ENCODE peak calls at places on chromosomes 12 and 14, in six cellular contexts. R is thoracic aorta; C is neuronal stem cell; L is PC-3; D is heart left ventricle; S is CD8-positive, alpha-beta memory T cell. Z is an unnamed sample.

GRCh38 chr12:130014485-130014807 is 110.6 kb upstream of the TMEM132D start:
- DNase-seq in C (peak; percentile 14), D (no peak), S (no peak), R (no peak), L (no peak), Z (no peak)

GRCh38 chr12:50271724-50272247 is 11.5 kb downstream of the LIMA1 start:
- DNase-seq in D (no peak), R (no peak), C (no peak), S (no peak), L (no peak), Z (no peak)

GRCh38 chr12:65937181-65937641 is 112.9 kb downstream of the HMGA2 start:
- DNase-seq in C (no peak), R (no peak), L (no peak), S (no peak), D (no peak), Z (no peak)

GRCh38 chr12:109098142-109098652 is 800 bp downstream of the UNG start:
- DNase-seq in C (no peak), L (peak; percentile 39), D (peak; percentile 82), R (no peak), S (peak; percentile 42), Z (peak; percentile 61)

GRCh38 chr14:63800651-63801385 is 52.0 kb upstream of the SYNE2 start:
- DNase-seq in D (no peak), R (no peak), S (no peak), C (no peak), L (peak; percentile 19), Z (no peak)

GRCh38 chr12:93699271-93700141 is 22.3 kb downstream of the CRADD start:
- DNase-seq in L (peak; percentile 84), D (no peak), C (no peak), S (no peak), R (no peak), Z (no peak)

GRCh38 chr14:51750542-51750941 is 98.8 kb downstream of the FRMD6 start:
- DNase-seq in C (no peak), D (no peak), R (no peak), S (no peak), L (no peak), Z (no peak)

GRCh38 chr12:27822076-27822712 is 42.2 kb upstream of the MANSC4 start:
- DNase-seq in R (no peak), L (peak; percentile 99), S (peak; percentile 36), C (no peak), D (no peak), Z (no peak)

GRCh38 chr14:70281938-70282337 is 77.5 kb downstream of the COX16 start:
- DNase-seq in C (no peak), R (no peak), L (no peak), D (no peak), S (no peak), Z (no peak)

GRCh38 chr12:105189293-105189692 is 46.7 kb downstream of the APPL2 start:
- DNase-seq in R (no peak), C (no peak), L (no peak), D (no peak), S (no peak), Z (no peak)

GRCh38 chr12:56565510-56566101 is 44.0 kb downstream of the RBMS2 start:
- DNase-seq in L (peak; percentile 25), C (no peak), S (no peak), R (no peak), D (peak; percentile 91), Z (peak; percentile 53)

GRCh38 chr14:34027990-34028490 is 77.2 kb upstream of the EGLN3 start:
- DNase-seq in R (no peak), L (no peak), S (no peak), D (no peak), C (no peak), Z (no peak)

GRCh38 chr12:31629756-31630732 is 29.4 kb upstream of the ETFBKMT start:
- DNase-seq in R (no peak), C (no peak), D (peak; percentile 58), L (no peak), S (no peak), Z (no peak)

GRCh38 chr14:75242546-75243273 is 35.9 kb upstream of the FOS start:
- DNase-seq in R (no peak), C (no peak), D (no peak), L (peak; percentile 29), S (no peak), Z (no peak)

GRCh38 chr12:131094831-131095805 is 141.4 kb downstream of the ADGRD1 start:
- DNase-seq in L (no peak), D (no peak), C (no peak), S (no peak), R (no peak), Z (no peak)

GRCh38 chr12:15323530-15323929 is 1.2 kb downstream of the PTPRO start:
- DNase-seq in R (no peak), S (no peak), D (no peak), C (no peak), L (no peak), Z (no peak)

GRCh38 chr12:101856030-101856429 is 21.4 kb upstream of the DRAM1 start:
- DNase-seq in R (no peak), S (no peak), D (no peak), C (no peak), L (no peak), Z (no peak)

GRCh38 chr12:129848921-129849320 is 54.9 kb downstream of the TMEM132D start:
- DNase-seq in C (no peak), L (no peak), R (no peak), S (no peak), D (no peak), Z (no peak)

GRCh38 chr14:78227466-78228077 is 57.4 kb downstream of the NRXN3 start:
- DNase-seq in L (no peak), C (no peak), D (no peak), R (no peak), S (no peak), Z (no peak)

GRCh38 chr14:102046337-102047278 is 40.2 kb downstream of the HSP90AA1 start:
- DNase-seq in L (peak; percentile 71), R (peak; percentile 65), S (no peak), C (peak; percentile 71), D (peak; percentile 91), Z (peak; percentile 79)

GRCh38 chr12:51838762-51839161 is 9.8 kb downstream of the FIGNL2 start:
- DNase-seq in S (no peak), R (no peak), D (no peak), C (no peak), L (no peak), Z (no peak)

GRCh38 chr12:104662203-104662602 is 205.5 kb downstream of the CHST11 start:
- DNase-seq in C (no peak), L (peak; percentile 78), R (no peak), D (no peak), S (no peak), Z (no peak)

GRCh38 chr14:97221572-97221971 is 424.4 kb downstream of the VRK1 start:
- DNase-seq in S (no peak), D (no peak), R (no peak), L (no peak), C (no peak), Z (no peak)

GRCh38 chr14:94598816-94599655 is 13.2 kb upstream of the SERPINA3 start:
- DNase-seq in R (peak; percentile 40), C (no peak), S (no peak), L (peak; percentile 87), D (peak; percentile 62), Z (peak; percentile 62)

DNA sequence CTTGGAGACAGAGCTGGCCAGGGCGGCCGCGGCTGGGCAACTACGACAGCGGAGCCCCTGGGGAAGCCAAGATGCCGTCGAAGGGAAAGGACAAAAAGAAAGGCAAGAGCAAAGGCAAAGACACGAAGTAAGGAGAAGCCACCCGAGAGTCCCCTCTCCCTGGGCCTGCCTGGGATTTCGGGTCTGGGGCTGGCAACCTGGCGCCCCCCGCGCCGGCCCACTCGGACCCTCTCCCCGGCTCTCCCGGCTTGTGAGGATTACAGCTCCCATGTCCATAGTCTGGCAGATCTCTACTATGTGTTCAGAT is 212 bp downstream of the BBOF1 start:
- DNase-seq in C (no peak), S (no peak), R (no peak), L (no peak), D (no peak), Z (no peak)
- H3K27ac ChIP-seq in C (no peak overlapping the region), S (peak overlapping the region; percentile 89), R (peak overlapping the region; percentile 98), L (no peak overlapping the region), D (peak overlapping the region; percentile 94), Z (peak overlapping the region; percentile 85)

DNA sequence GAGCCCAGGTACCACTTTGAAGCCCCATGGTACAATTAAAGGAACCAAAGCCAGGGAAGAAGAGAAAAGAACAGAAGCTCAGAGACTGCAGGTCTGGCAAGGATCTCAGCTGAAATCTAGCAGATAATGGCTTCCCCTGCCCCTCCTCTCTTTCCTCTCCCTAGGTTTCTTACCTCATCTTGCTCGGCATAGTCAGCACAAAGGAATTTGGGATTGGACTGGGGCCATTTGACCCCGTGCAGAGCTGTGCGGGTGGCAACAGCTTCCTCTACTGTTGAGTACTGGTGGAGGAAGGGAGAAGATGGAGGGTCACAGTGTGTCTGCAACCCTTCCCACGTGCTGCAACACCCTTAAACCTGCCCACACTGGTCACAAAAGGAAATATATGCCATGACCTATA is 4.7 kb upstream of the CDH24 start:
- DNase-seq in C (no peak), L (peak; percentile 96), S (no peak), D (peak; percentile 56), R (no peak), Z (peak; percentile 83)
- H3K27ac ChIP-seq in C (no peak overlapping the region), L (no peak overlapping the region), S (no peak overlapping the region), D (peak overlapping the region; percentile 31), R (peak overlapping the region; percentile 53), Z (peak overlapping the region; percentile 30)

DNA sequence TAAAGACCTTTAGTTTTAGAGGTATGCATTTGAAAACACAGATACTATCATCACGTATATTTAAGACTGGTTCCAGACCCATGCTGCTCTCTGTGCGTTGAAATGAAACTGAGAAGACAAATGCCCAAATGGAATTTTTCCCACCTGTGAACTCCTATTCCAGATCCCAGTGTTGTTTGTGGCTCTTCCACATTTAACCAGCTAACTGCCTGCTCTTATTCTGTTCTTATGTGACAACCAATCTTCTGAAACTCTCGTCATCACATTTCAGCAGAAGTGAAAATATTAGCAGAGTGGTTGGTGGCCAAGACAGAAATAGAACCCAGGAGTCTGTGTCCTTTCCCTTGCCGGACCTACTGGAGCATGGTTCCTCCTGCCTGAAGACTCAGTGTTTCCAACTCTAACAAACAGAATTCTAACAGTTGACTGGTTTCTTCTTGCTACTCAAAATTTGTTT is 460.2 kb downstream of the RAD51B start:
- DNase-seq in R (no peak), D (no peak), C (no peak), S (no peak), L (no peak), Z (no peak)
- H3K27ac ChIP-seq in R (no peak overlapping the region), D (no peak overlapping the region), C (no peak overlapping the region), S (no peak overlapping the region), L (no peak overlapping the region), Z (no peak overlapping the region)

DNA sequence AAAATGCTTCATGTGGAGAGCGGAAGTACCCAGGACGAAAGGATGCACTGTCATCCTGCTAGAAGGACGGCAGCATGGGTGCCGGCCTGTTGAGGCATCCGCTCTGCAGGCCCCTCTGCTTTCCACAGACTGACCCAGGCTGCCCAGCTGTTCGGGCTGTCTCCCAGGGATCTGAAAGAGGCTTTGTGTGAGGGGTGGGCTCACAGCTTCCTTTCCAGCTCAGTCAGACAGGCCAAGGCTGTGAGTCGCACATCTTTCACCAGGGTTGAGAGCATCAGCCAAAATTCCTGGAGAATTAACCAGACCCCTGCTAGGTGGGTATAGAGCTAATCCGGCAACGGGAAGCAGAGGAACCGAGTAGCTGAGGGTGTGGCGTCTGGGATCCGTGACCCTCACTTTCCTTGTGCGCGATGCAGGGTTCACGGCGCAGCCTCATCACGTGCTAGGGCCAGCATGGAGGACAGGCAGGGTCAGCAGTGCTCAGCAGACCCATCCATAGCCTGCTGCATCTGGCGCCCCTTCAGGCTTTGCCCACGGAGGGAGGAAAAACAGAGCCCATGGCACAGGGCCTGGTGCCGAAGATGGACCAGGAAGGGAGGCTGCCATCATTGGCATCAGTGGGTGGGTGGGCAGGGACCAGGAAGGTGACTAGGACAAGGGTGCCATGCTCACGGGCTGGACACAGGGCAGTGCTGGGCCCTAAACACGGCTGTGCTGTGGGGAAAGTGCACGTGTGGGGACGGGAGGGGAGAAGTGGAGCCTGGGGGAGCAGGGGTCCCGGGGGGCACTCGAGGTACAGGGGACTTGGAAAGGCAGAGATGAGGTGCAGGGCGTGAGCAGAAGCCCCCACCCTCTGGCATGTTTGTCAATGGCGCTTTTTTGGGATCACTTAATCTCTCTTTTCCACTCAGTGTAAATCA is 9.2 kb upstream of the SIVA1 start:
- DNase-seq in R (no peak), L (peak; percentile 60), C (no peak), S (no peak), D (peak; percentile 21), Z (no peak)
- H3K27ac ChIP-seq in R (no peak overlapping the region), L (no peak overlapping the region), C (no peak overlapping the region), S (no peak overlapping the region), D (no peak overlapping the region), Z (no peak overlapping the region)

Z was measured in lung.